ENCODE peak calls at places on chromosomes 4 and X, in six cellular contexts. G, J, I, B, Y and Z are unnamed samples.

GRCh38 chrX:124113799-124114600 is 152.5 kb downstream of the STAG2 start:
- DNase-seq in G (no peak), J (no peak), I (no peak), B (no peak), Y (no peak), Z (no peak)

GRCh38 chr4:3780347-3781171 is 14.4 kb downstream of the ADRA2C start:
- DNase-seq in G (peak; percentile 90), J (no peak), I (no peak), B (no peak), Y (no peak), Z (no peak)

GRCh38 chr4:39410415-39410814 is 3.7 kb downstream of the KLB start:
- DNase-seq in G (no peak), J (no peak), I (no peak), B (peak; percentile 50), Y (no peak), Z (no peak)

GRCh38 chr4:143642611-143643010 is 57.9 kb downstream of the FREM3 start:
- DNase-seq in G (no peak), J (no peak), I (no peak), B (no peak), Y (no peak), Z (no peak)

GRCh38 chr4:139144161-139144859 is 32.7 kb downstream of the ELF2 start:
- DNase-seq in G (no peak), J (peak; percentile 77), I (peak; percentile 62), B (peak; percentile 71), Y (no peak), Z (peak; percentile 28)

GRCh38 chrX:149453911-149454820 is 50.9 kb downstream of the IDS start:
- DNase-seq in G (no peak), J (peak; percentile 21), I (no peak), B (no peak), Y (peak; percentile 14), Z (no peak)

GRCh38 chr4:101198741-101199339 is 148.5 kb downstream of the PPP3CA start:
- DNase-seq in G (peak; percentile 20), J (no peak), I (no peak), B (no peak), Y (no peak), Z (no peak)

GRCh38 chr4:62640296-62640695 is 1440.2 kb downstream of the ADGRL3 start:
- DNase-seq in G (no peak), J (no peak), I (peak; percentile 10), B (no peak), Y (no peak), Z (peak; percentile 70)

GRCh38 chrX:108070891-108071290 is 20.5 kb downstream of the PSMD10 start:
- DNase-seq in G (no peak), J (peak; percentile 89), I (peak; percentile 74), B (peak; percentile 70), Y (peak; percentile 2), Z (peak; percentile 30)

GRCh38 chrX:24098932-24099331 is 44.2 kb downstream of the EIF2S3 start:
- DNase-seq in G (no peak), J (no peak), I (no peak), B (no peak), Y (no peak), Z (no peak)
- H3K4me3 ChIP-seq in G (no peak overlapping the region), J (no peak overlapping the region), I (no peak overlapping the region), B (no peak overlapping the region), Y (no peak overlapping the region), Z (no peak overlapping the region)

DNA sequence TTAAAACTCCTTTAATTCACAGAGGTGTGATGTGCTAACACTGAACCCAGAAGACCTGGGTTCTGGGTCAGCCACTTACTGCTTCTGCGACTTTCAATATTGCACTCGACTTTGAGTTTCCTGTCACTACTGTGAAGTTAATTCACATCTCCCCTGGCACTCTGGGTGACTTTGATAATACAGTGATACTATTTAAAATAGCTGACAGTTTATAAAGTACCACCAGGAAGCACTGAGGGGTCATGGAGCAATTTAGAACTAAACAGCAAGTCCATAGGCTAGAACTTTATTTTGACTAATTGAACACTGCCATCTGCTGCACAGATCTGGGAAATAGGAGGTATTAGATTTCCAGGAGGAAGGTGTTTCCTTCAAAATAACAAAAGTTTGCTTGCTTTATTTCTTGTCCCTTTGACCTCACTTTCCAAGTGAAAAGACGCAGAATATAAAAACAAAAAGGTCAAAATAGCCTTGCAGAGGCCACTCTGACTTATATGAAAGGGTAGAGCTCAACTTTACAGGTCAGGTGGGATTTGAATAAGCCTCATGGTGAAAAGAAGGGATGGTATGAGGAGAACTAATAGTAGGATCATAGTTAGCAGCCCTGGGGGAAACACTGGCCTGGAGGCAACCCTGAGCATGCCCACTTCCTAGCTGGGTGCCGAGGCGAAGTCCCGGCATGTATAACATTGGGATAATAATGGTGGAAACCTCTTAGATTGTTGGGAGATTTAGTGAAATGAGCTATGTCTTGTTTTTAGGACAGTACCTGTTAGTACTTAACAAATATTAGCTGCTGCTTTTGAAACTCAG is 53.4 kb downstream of the ZNF518B start:
- DNase-seq in G (peak; percentile 29), J (peak; percentile 45), I (peak; percentile 2), B (peak; percentile 71), Y (no peak), Z (peak; percentile 2)
- TF ChIP-seq CTCF in G (peak; percentile 61), J (peak; percentile 52), I (peak; percentile 38), B (peak; percentile 64), Y (peak; percentile 5), Z (peak; percentile 54)

GRCh38 chr4:26345541-26345940 is 24.7 kb downstream of the RBPJ start:
- DNase-seq in G (no peak), J (no peak), I (no peak), B (no peak), Y (no peak), Z (no peak)

GRCh38 chr4:26344901-26345300 is 24.1 kb downstream of the RBPJ start:
- DNase-seq in G (no peak), J (no peak), I (no peak), B (no peak), Y (no peak), Z (no peak)

GRCh38 chr4:26343041-26343403 is 22.2 kb downstream of the RBPJ start:
- DNase-seq in G (no peak), J (peak; percentile 52), I (peak; percentile 66), B (peak; percentile 42), Y (no peak), Z (no peak)

GRCh38 chr4:26349496-26349895 is 28.7 kb downstream of the RBPJ start:
- DNase-seq in G (no peak), J (no peak), I (no peak), B (no peak), Y (no peak), Z (no peak)

DNA sequence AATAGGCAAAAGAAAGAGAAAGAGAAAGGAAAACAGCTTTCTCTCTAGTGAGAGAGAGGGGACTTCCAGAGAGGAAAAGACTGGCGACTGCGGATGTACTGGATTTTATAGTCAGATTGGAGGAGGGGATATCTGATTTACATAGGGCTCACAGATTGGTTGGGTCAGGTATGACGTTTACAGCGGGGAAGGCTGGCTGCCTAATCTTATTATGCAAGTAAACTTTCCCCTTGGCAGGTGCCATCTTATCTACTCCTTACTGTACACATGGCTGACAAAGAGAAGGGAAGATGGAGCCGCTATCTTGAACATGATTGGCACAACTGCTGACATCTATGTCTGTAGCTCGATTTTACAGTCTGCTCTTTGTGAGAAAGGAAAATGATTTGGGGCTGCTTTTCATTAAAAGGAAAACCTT is 25.4 kb downstream of the RBPJ start:
- DNase-seq in G (no peak), J (no peak), I (no peak), B (peak; percentile 37), Y (no peak), Z (no peak)
- H3K4me3 ChIP-seq in G (no peak overlapping the region), J (no peak overlapping the region), I (no peak overlapping the region), B (no peak overlapping the region), Y (no peak overlapping the region), Z (no peak overlapping the region)

GRCh38 chrX:129115104-129115503 is 408.2 kb downstream of the SMARCA1 start:
- DNase-seq in G (peak; percentile 45), J (peak; percentile 0), I (no peak), B (peak; percentile 5), Y (no peak), Z (no peak)
- TF ChIP-seq CTCF in G (peak; percentile 60), J (peak; percentile 11), I (no peak), B (no peak), Y (no peak), Z (peak; percentile 30)

GRCh38 chrX:45806410-45807121 is 605.9 kb upstream of the DIPK2B start:
- DNase-seq in G (no peak), J (peak; percentile 69), I (peak; percentile 97), B (peak; percentile 91), Y (peak; percentile 65), Z (no peak)
- H3K4me3 ChIP-seq in G (no peak overlapping the region), J (no peak overlapping the region), I (peak overlapping the region; percentile 57), B (peak overlapping the region; percentile 49), Y (peak overlapping the region; percentile 26), Z (peak overlapping the region; percentile 28)

GRCh38 chr4:83371936-83372335 is 37.3 kb upstream of the HPSE start:
- DNase-seq in G (peak; percentile 49), J (no peak), I (no peak), B (no peak), Y (no peak), Z (no peak)

GRCh38 chr4:83369825-83370639 is 35.4 kb upstream of the HPSE start:
- DNase-seq in G (peak; percentile 44), J (no peak), I (no peak), B (peak; percentile 28), Y (no peak), Z (no peak)

GRCh38 chr4:83370640-83370906 is 35.9 kb upstream of the HPSE start:
- DNase-seq in G (no peak), J (peak; percentile 35), I (peak; percentile 33), B (peak; percentile 20), Y (no peak), Z (no peak)

DNA sequence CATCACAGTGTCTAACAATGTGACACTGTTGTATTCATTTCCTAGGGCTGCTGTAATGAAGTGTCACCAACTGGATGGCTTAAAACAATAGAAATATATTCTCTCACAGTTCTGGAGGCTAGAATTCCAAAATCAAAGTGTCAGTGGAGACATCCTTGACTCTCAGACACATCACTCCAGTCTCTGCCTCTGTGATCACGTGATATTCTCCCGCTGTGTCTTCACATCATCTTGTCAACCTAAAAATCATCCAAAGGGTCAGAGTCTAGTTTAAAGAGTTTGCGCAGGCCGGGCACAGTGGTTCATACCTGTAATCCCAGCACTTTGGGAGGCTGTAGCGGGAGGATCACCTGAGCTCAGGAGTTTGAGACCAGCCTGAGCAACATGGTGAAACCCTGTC is 36.6 kb upstream of the HPSE start:
- DNase-seq in G (no peak), J (no peak), I (no peak), B (no peak), Y (no peak), Z (no peak)
- TF ChIP-seq CTCF in G (no peak), J (no peak), I (no peak), B (no peak), Y (no peak), Z (no peak)